ENCODE peak calls at places on chromosomes 5 and 9, in seven cellular contexts. A is SK-N-SH, X is K562, L is HCT116, D is H1, S is GM12878, F is HepG2. O is an unnamed sample.
A peak's percentile ranks its signal among the peaks of the same experiment; 100 is the strongest.

GRCh38 chr9:134545213-134546211 is 96.1 kb upstream of the COL5A1 start:
- DNase-seq in S (no peak), A (no peak), D (no peak), L (no peak), X (no peak), F (no peak), O (no peak)

GRCh38 chr9:78601957-78602565 is 305.1 kb downstream of the PSAT1 start:
- DNase-seq in A (peak; percentile 30), S (no peak), F (peak; percentile 12), L (peak; percentile 22), X (peak; percentile 7), D (no peak), O (peak; percentile 39)

GRCh38 chr5:173535166-173535975 is 81.1 kb downstream of the BOD1 start:
- DNase-seq in S (no peak), L (no peak), F (no peak), A (no peak), D (no peak), X (no peak), O (no peak)

GRCh38 chr9:93127395-93127911 is 6.6 kb downstream of the NINJ1 start:
- DNase-seq in L (no peak), F (no peak), D (no peak), S (no peak), A (no peak), X (no peak), O (no peak)

GRCh38 chr5:82894754-82895153 is 182.4 kb downstream of the TMEM167A start:
- DNase-seq in D (no peak), A (peak; percentile 45), X (no peak), L (no peak), F (no peak), S (no peak), O (no peak)

GRCh38 chr5:14745753-14746152 is 81.2 kb downstream of the OTULIN start:
- DNase-seq in S (no peak), F (no peak), A (no peak), D (no peak), X (no peak), L (no peak), O (no peak)

GRCh38 chr5:132496631-132497487 is 6.3 kb upstream of the IRF1 start:
- DNase-seq in L (no peak), D (no peak), X (peak; percentile 90), A (peak; percentile 96), S (no peak), F (peak; percentile 64), O (no peak)

GRCh38 chr9:84271004-84271886 is 69.3 kb downstream of the SLC28A3 start:
- DNase-seq in S (no peak), D (no peak), F (no peak), X (no peak), A (peak; percentile 56), L (no peak), O (no peak)

GRCh38 chr5:174532453-174533126 is 191.8 kb upstream of the MSX2 start:
- DNase-seq in F (peak; percentile 21), L (peak; percentile 91), X (peak; percentile 89), A (peak; percentile 48), S (no peak), D (peak; percentile 80), O (peak; percentile 88)

GRCh38 chr9:2181794-2182193 is 166.6 kb downstream of the SMARCA2 start:
- DNase-seq in S (no peak), F (no peak), L (peak; percentile 12), D (no peak), A (peak; percentile 47), X (peak; percentile 25), O (no peak)

GRCh38 chr9:79583957-79584654 is 12.3 kb downstream of the TLE4 start:
- DNase-seq in D (no peak), A (no peak), X (peak; percentile 40), L (no peak), S (no peak), F (no peak), O (no peak)

GRCh38 chr9:135282001-135282731 is 194.7 kb downstream of the OLFM1 start:
- DNase-seq in L (peak; percentile 27), S (no peak), A (peak; percentile 89), X (no peak), F (peak; percentile 6), D (no peak), O (no peak)

GRCh38 chr9:127987103-127987614 is 6.4 kb upstream of the EEIG1 start:
- DNase-seq in D (no peak), F (peak; percentile 47), L (no peak), X (no peak), A (no peak), S (no peak), O (peak; percentile 96)

GRCh38 chr9:91777437-91777836 is 172.6 kb downstream of the ROR2 start:
- DNase-seq in L (no peak), A (no peak), D (no peak), F (no peak), S (no peak), X (no peak), O (no peak)

GRCh38 chr5:32217886-32218396 is 43.8 kb upstream of the GOLPH3 start:
- DNase-seq in A (no peak), S (no peak), D (no peak), F (peak; percentile 53), L (no peak), X (peak; percentile 34), O (no peak)
- TF ChIP-seq POLR2AphosphoS5 in A (no peak), S (no peak), D (no peak), F (no peak), L (no peak), X (no peak), O (no peak)

GRCh38 chr9:114178756-114179450 is 23.6 kb downstream of the COL27A1 start:
- DNase-seq in S (no peak), F (no peak), A (peak; percentile 61), D (no peak), L (no peak), X (no peak), O (no peak)
- TF ChIP-seq SIN3A in S (no peak), F (no peak), A (no peak), D (no peak), L (no peak), X (no peak), O (no peak)

GRCh38 chr9:35035851-35036701 is 36.3 kb downstream of the VCP start:
- DNase-seq in D (peak; percentile 39), A (no peak), F (no peak), L (no peak), X (peak; percentile 4), S (no peak), O (no peak)
- TF ChIP-seq POLR2AphosphoS5 in D (no peak), A (no peak), F (no peak), L (no peak), X (no peak), S (no peak), O (no peak)

GRCh38 chr5:115432691-115433090 is 111.9 kb downstream of the FEM1C start:
- DNase-seq in A (no peak), L (no peak), S (no peak), D (no peak), X (no peak), F (no peak), O (no peak)

GRCh38 chr5:115428676-115429075 is 115.9 kb downstream of the FEM1C start:
- DNase-seq in F (no peak), X (no peak), D (no peak), L (no peak), S (no peak), A (no peak), O (no peak)

GRCh38 chr5:115430374-115430773 is 114.2 kb downstream of the FEM1C start:
- DNase-seq in S (no peak), L (no peak), D (no peak), A (no peak), F (no peak), X (no peak), O (no peak)

GRCh38 chr5:115429345-115429940 is 115.1 kb downstream of the FEM1C start:
- DNase-seq in L (no peak), A (no peak), X (no peak), D (no peak), S (no peak), F (no peak), O (no peak)

GRCh38 chr5:115431116-115431515 is 113.5 kb downstream of the FEM1C start:
- DNase-seq in L (no peak), D (no peak), X (no peak), F (no peak), A (no peak), S (no peak), O (no peak)
- TF ChIP-seq SIN3A in L (no peak), D (no peak), X (no peak), F (no peak), A (no peak), S (no peak), O (no peak)

GRCh38 chr5:32309766-32310165 is 3.0 kb downstream of the MTMR12 start:
- DNase-seq in X (no peak), L (no peak), A (no peak), F (no peak), D (no peak), S (no peak), O (no peak)

GRCh38 chr5:32312682-32313523 is at the start of gene MTMR12:
- DNase-seq in S (peak; percentile 98), X (peak; percentile 100), D (peak; percentile 99), A (peak; percentile 99), L (peak; percentile 98), F (peak; percentile 98), O (peak; percentile 100)

GRCh38 chr5:32308951-32309350 is 3.8 kb downstream of the MTMR12 start:
- DNase-seq in D (no peak), X (no peak), A (no peak), S (no peak), F (no peak), L (no peak), O (no peak)

GRCh38 chr5:32312194-32312681 is 501 bp downstream of the MTMR12 start:
- DNase-seq in X (peak; percentile 54), A (peak; percentile 71), F (no peak), D (no peak), L (no peak), S (no peak), O (no peak)

DNA sequence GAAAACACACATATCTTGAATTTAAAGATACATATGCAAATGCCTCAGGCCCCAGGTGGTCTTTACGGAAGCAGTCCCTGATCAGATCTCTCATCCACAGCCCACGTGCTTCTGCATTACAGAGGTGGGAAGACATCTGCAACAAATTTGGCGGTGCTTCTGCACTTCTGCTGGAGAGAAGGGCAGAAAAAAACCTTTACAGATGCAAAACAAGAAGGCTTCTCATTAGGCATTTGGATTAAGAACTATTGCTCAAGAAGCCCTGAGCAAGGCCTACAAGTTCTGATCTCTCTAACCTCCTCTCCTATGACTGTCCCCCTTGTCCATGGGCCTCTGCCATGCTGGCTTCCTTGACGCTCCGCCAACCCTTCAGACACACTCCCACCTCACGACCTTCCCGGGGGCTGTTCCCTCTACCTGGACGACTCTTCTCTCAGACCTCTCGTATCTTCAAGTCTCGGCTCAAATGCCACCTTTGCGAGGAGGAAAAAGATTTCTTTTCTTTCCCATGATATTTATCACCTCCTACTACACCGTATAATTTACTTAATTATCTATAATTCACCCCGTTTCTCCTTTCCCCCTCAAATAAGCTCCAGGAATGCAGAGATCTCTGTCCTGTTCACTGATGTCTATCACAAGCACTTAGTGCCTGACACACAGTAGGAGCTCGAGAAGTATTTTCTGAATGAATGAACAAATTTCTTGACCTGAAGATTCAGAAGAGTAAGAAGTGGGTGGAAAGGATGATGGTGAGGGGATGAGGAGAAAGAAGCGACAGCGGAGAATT is 1.1 kb downstream of the MTMR12 start:
- DNase-seq in A (peak; percentile 26), X (no peak), S (no peak), D (no peak), F (no peak), L (no peak), O (no peak)
- TF ChIP-seq POLR2AphosphoS5 in A (no peak), X (no peak), S (no peak), D (no peak), F (no peak), L (no peak), O (no peak)